ENCODE peak calls at places on chromosomes 6 and 20, in four cellular contexts. One of them, this sample, is unnamed.

GRCh38 chr6:30231067-30231466 is 17.9 kb upstream of the TRIM26 start:
- DNase-seq in OCI-LY7: no peak
- DNase-seq in neural progenitor cell: no peak
- DNase-seq in MM.1S: no peak
- DNase-seq in this sample: no peak

GRCh38 chr6:2614155-2614554 is 136.6 kb downstream of the MYLK4 start:
- DNase-seq in OCI-LY7: no peak
- DNase-seq in neural progenitor cell: no peak
- DNase-seq in MM.1S: no peak
- DNase-seq in this sample: no peak

GRCh38 chr6:116528800-116529199 is 16.7 kb downstream of the TRAPPC3L start:
- DNase-seq in OCI-LY7: no peak
- DNase-seq in neural progenitor cell: no peak
- DNase-seq in MM.1S: no peak
- DNase-seq in this sample: peak

GRCh38 chr6:7256785-7257184 is 56.2 kb downstream of the SSR1 start:
- DNase-seq in OCI-LY7: no peak
- DNase-seq in neural progenitor cell: no peak
- DNase-seq in MM.1S: no peak
- DNase-seq in this sample: no peak

GRCh38 chr6:52157301-52157930 is 28.8 kb upstream of the IL17A start:
- DNase-seq in OCI-LY7: no peak
- DNase-seq in neural progenitor cell: no peak
- DNase-seq in MM.1S: no peak
- DNase-seq in this sample: peak

GRCh38 chr6:396126-396520 is 4.6 kb downstream of the IRF4 start:
- DNase-seq in OCI-LY7: no peak
- DNase-seq in neural progenitor cell: no peak
- DNase-seq in MM.1S: no peak
- DNase-seq in this sample: no peak

GRCh38 chr20:408843-409696 is 971 bp downstream of the RBCK1 start:
- DNase-seq in OCI-LY7: peak
- DNase-seq in neural progenitor cell: peak
- DNase-seq in MM.1S: no peak
- DNase-seq in this sample: no peak

GRCh38 chr6:72464246-72464645 is 157.6 kb upstream of the KCNQ5 start:
- DNase-seq in OCI-LY7: no peak
- DNase-seq in neural progenitor cell: no peak
- DNase-seq in MM.1S: no peak
- DNase-seq in this sample: no peak

GRCh38 chr6:144033816-144034540 is 25.9 kb upstream of the PLAGL1 start:
- DNase-seq in OCI-LY7: no peak
- DNase-seq in neural progenitor cell: peak
- DNase-seq in MM.1S: no peak
- DNase-seq in this sample: peak

GRCh38 chr6:14882394-14883073 is 363.3 kb upstream of the JARID2 start:
- DNase-seq in OCI-LY7: no peak
- DNase-seq in neural progenitor cell: no peak
- DNase-seq in MM.1S: no peak
- DNase-seq in this sample: peak

GRCh38 chr6:168387426-168387825 is 53.6 kb upstream of the SMOC2 start:
- DNase-seq in OCI-LY7: no peak
- DNase-seq in neural progenitor cell: no peak
- DNase-seq in MM.1S: no peak
- DNase-seq in this sample: no peak

GRCh38 chr6:100695445-100695844 is 185.7 kb downstream of the ASCC3 start:
- DNase-seq in OCI-LY7: no peak
- DNase-seq in neural progenitor cell: no peak
- DNase-seq in MM.1S: no peak
- DNase-seq in this sample: no peak

GRCh38 chr6:35139470-35139869 is 1.7 kb downstream of the TCP11 start:
- DNase-seq in OCI-LY7: no peak
- DNase-seq in neural progenitor cell: no peak
- DNase-seq in MM.1S: no peak
- DNase-seq in this sample: no peak

GRCh38 chr20:52481443-52481842 is 289.9 kb upstream of the ZFP64 start:
- DNase-seq in OCI-LY7: no peak
- DNase-seq in neural progenitor cell: no peak
- DNase-seq in MM.1S: no peak
- DNase-seq in this sample: no peak

GRCh38 chr6:43923376-43924221 is 153.6 kb downstream of the VEGFA start:
- DNase-seq in OCI-LY7: no peak
- DNase-seq in neural progenitor cell: no peak
- DNase-seq in MM.1S: no peak
- DNase-seq in this sample: peak

GRCh38 chr6:41058783-41059181 is 5.8 kb downstream of the APOBEC2 start:
- DNase-seq in OCI-LY7: no peak
- DNase-seq in neural progenitor cell: no peak
- DNase-seq in MM.1S: no peak
- DNase-seq in this sample: no peak

GRCh38 chr6:7587631-7588100 is 2.3 kb upstream of the SNRNP48 start:
- DNase-seq in OCI-LY7: no peak
- DNase-seq in neural progenitor cell: no peak
- DNase-seq in MM.1S: no peak
- DNase-seq in this sample: peak

GRCh38 chr6:30556714-30556963 is 350 bp upstream of the GNL1 start:
- DNase-seq in OCI-LY7: peak
- DNase-seq in neural progenitor cell: peak
- DNase-seq in MM.1S: peak
- DNase-seq in this sample: no peak

GRCh38 chr6:146850981-146851380 is 252.2 kb downstream of the ADGB start:
- DNase-seq in OCI-LY7: no peak
- DNase-seq in neural progenitor cell: no peak
- DNase-seq in MM.1S: no peak
- DNase-seq in this sample: no peak

GRCh38 chr6:115016593-115016992 is 673.8 kb upstream of the HS3ST5 start:
- DNase-seq in OCI-LY7: no peak
- DNase-seq in neural progenitor cell: peak
- DNase-seq in MM.1S: no peak
- DNase-seq in this sample: no peak

GRCh38 chr6:113997106-113997505 is 26.2 kb upstream of the HDAC2 start:
- DNase-seq in OCI-LY7: no peak
- DNase-seq in neural progenitor cell: no peak
- DNase-seq in MM.1S: no peak
- DNase-seq in this sample: peak

GRCh38 chr6:18302561-18303439 is 38.5 kb upstream of the DEK start:
- DNase-seq in OCI-LY7: peak
- DNase-seq in neural progenitor cell: peak
- DNase-seq in MM.1S: no peak
- DNase-seq in this sample: peak

GRCh38 chr6:26017567-26017966 is 55.0 kb downstream of the TRIM38 start:
- DNase-seq in OCI-LY7: peak
- DNase-seq in neural progenitor cell: no peak
- DNase-seq in MM.1S: peak
- DNase-seq in this sample: no peak

GRCh38 chr6:4752068-4752467 is 24.1 kb upstream of the CDYL start:
- DNase-seq in OCI-LY7: no peak
- DNase-seq in neural progenitor cell: no peak
- DNase-seq in MM.1S: no peak
- DNase-seq in this sample: no peak

GRCh38 chr6:13415276-13415675 is 72.1 kb downstream of the GFOD1 start:
- DNase-seq in OCI-LY7: no peak
- DNase-seq in neural progenitor cell: no peak
- DNase-seq in MM.1S: no peak
- DNase-seq in this sample: no peak
- TF ChIP-seq EZH2phosphoT487 in OCI-LY7: no peak
- TF ChIP-seq EZH2phosphoT487 in neural progenitor cell: no peak
- TF ChIP-seq EZH2phosphoT487 in MM.1S: no peak
- TF ChIP-seq EZH2phosphoT487 in this sample: no peak

DNA sequence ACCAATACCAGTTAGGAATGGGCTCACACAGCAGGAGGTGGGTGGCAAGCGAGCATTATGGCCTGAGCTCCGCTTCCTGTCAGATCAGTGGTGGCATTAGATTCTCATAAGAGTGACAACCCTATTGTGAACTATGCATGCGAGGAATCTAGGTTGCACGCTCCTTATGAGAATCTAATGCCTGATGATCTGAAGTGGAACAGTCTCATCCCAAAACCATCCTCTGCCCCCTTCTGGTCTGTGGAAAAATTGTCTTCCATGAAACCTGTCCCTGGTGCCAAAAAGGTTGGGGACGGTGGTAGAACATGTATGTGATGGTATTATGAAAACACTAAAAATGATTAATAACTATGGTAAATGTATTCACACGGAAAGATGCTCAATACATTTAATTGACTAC is 99.7 kb upstream of the HIVEP1 start:
- DNase-seq in OCI-LY7: no peak
- DNase-seq in neural progenitor cell: no peak
- DNase-seq in MM.1S: no peak
- DNase-seq in this sample: peak
- TF ChIP-seq CTCF in OCI-LY7: peak
- TF ChIP-seq CTCF in neural progenitor cell: peak
- TF ChIP-seq CTCF in MM.1S: no peak
- TF ChIP-seq CTCF in this sample: peak

GRCh38 chr20:61304750-61305149 is 52.7 kb downstream of the CDH4 start:
- DNase-seq in OCI-LY7: no peak
- DNase-seq in neural progenitor cell: no peak
- DNase-seq in MM.1S: no peak
- DNase-seq in this sample: no peak

GRCh38 chr20:61306935-61307475 is 54.9 kb downstream of the CDH4 start:
- DNase-seq in OCI-LY7: no peak
- DNase-seq in neural progenitor cell: no peak
- DNase-seq in MM.1S: no peak
- DNase-seq in this sample: no peak

GRCh38 chr20:61310954-61311353 is 58.9 kb downstream of the CDH4 start:
- DNase-seq in OCI-LY7: no peak
- DNase-seq in neural progenitor cell: no peak
- DNase-seq in MM.1S: no peak
- DNase-seq in this sample: peak

GRCh38 chr20:61307686-61308085 is 55.6 kb downstream of the CDH4 start:
- DNase-seq in OCI-LY7: no peak
- DNase-seq in neural progenitor cell: no peak
- DNase-seq in MM.1S: no peak
- DNase-seq in this sample: no peak

DNA sequence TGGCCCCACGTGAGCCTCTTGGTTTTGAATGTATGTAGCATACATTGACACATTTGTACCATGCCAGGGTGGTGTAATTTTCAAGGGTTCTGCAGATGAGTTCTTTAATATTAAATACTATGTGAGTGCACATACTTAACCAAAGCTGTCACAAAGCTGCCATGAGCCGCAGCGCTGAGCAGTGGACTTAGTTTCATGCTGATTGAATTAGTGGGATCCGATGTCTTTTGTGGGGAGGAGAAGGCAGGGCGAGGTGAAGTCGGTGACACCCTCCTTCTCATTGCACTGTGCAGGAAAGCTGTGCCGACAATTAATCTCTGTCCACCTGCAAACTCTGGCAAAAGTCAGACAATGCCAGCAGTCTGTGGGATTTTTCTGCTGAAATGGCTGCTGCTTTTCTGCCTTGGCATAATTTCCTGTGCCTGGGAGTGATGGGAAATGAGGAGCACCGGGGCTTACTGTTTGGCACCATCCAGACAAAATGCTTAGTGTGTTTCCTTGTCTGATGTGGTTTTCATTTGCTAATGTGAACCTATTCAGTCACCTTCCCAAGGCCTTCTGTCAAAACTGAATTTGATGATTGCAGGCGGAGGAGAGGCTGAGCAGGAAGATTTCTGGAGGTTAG is 56.2 kb downstream of the CDH4 start:
- DNase-seq in OCI-LY7: no peak
- DNase-seq in neural progenitor cell: no peak
- DNase-seq in MM.1S: no peak
- DNase-seq in this sample: no peak
- H2AFZ ChIP-seq in OCI-LY7: no peak
- H2AFZ ChIP-seq in neural progenitor cell: no peak
- H2AFZ ChIP-seq in MM.1S: no peak
- H2AFZ ChIP-seq in this sample: no peak

GRCh38 chr6:23823421-23823820 is 302.6 kb upstream of the NRSN1 start:
- DNase-seq in OCI-LY7: no peak
- DNase-seq in neural progenitor cell: no peak
- DNase-seq in MM.1S: no peak
- DNase-seq in this sample: peak

GRCh38 chr6:23826587-23826986 is 299.4 kb upstream of the NRSN1 start:
- DNase-seq in OCI-LY7: no peak
- DNase-seq in neural progenitor cell: no peak
- DNase-seq in MM.1S: no peak
- DNase-seq in this sample: no peak

GRCh38 chr6:23828861-23829260 is 297.2 kb upstream of the NRSN1 start:
- DNase-seq in OCI-LY7: no peak
- DNase-seq in neural progenitor cell: no peak
- DNase-seq in MM.1S: no peak
- DNase-seq in this sample: no peak
- TF ChIP-seq EZH2phosphoT487 in OCI-LY7: no peak
- TF ChIP-seq EZH2phosphoT487 in neural progenitor cell: no peak
- TF ChIP-seq EZH2phosphoT487 in MM.1S: no peak
- TF ChIP-seq EZH2phosphoT487 in this sample: no peak

This sample was measured in PC-3.